ENCODE peak calls at places on chromosomes 6 and 20, in four cellular contexts. O is adrenal gland, Y is tibial artery, P is body of pancreas. E is an unnamed sample.

GRCh38 chr20:35151739-35152138 is 4.6 kb upstream of the EDEM2 start:
- DNase-seq in Y (no peak), O (no peak), P (no peak), E (no peak)

GRCh38 chr20:32536861-32537656 is 48.1 kb downstream of the NOL4L start:
- DNase-seq in O (no peak), P (peak; percentile 88), Y (no peak), E (no peak)

GRCh38 chr6:17202526-17202925 is 78.6 kb upstream of the RBM24 start:
- DNase-seq in P (no peak), Y (no peak), O (no peak), E (no peak)

GRCh38 chr6:20845592-20845991 is 311.3 kb downstream of the CDKAL1 start:
- DNase-seq in O (no peak), Y (no peak), P (no peak), E (no peak)

GRCh38 chr20:37651932-37652331 is 41.9 kb upstream of the CTNNBL1 start:
- DNase-seq in P (peak; percentile 58), Y (no peak), O (no peak), E (no peak)

GRCh38 chr6:136474241-136474640 is 76.0 kb downstream of the MAP7 start:
- DNase-seq in O (no peak), Y (no peak), P (no peak), E (no peak)

GRCh38 chr20:50636601-50637539 is 54.5 kb downstream of the RIPOR3 start:
- DNase-seq in Y (no peak), O (no peak), P (no peak), E (no peak)

GRCh38 chr6:14305629-14306028 is 188.1 kb downstream of the CD83 start:
- DNase-seq in O (no peak), P (no peak), Y (no peak), E (no peak)

GRCh38 chr6:25138024-25138696 is 141.0 kb upstream of the CARMIL1 start:
- DNase-seq in O (peak; percentile 56), P (peak; percentile 30), Y (peak; percentile 75), E (peak; percentile 6)

GRCh38 chr6:51619042-51619799 is 468.2 kb downstream of the PKHD1 start:
- DNase-seq in Y (no peak), P (peak; percentile 82), O (no peak), E (no peak)

GRCh38 chr6:77124604-77125003 is 338.7 kb downstream of the HTR1B start:
- DNase-seq in P (no peak), Y (no peak), O (no peak), E (no peak)

GRCh38 chr6:7974553-7974931 is 64.0 kb upstream of the TXNDC5 start:
- DNase-seq in P (no peak), O (no peak), Y (no peak), E (no peak)

GRCh38 chr20:36144336-36144735 is 10.2 kb upstream of the EPB41L1 start:
- DNase-seq in P (no peak), Y (no peak), O (no peak), E (no peak)

GRCh38 chr6:107386340-107386739 is 73.0 kb downstream of the PDSS2 start:
- DNase-seq in O (no peak), P (no peak), Y (no peak), E (no peak)

GRCh38 chr20:23287366-23288190 is 63.0 kb upstream of the NXT1 start:
- DNase-seq in Y (no peak), P (no peak), O (no peak), E (no peak)

GRCh38 chr6:118207947-118208346 is 300.9 kb downstream of the SLC35F1 start:
- DNase-seq in P (no peak), Y (no peak), O (no peak), E (no peak)

GRCh38 chr6:44269168-44269920 is 906 bp upstream of the TMEM151B start:
- DNase-seq in P (no peak), Y (no peak), O (no peak), E (no peak)

GRCh38 chr6:156996265-156996664 is 219.1 kb downstream of the ARID1B start:
- DNase-seq in O (no peak), Y (no peak), P (no peak), E (no peak)

GRCh38 chr6:170102038-170102437 is 188.8 kb downstream of the DLL1 start:
- DNase-seq in O (peak; percentile 7), P (no peak), Y (no peak), E (no peak)

GRCh38 chr6:28896505-28897392 is 27.0 kb downstream of the TRIM27 start:
- DNase-seq in O (peak; percentile 59), Y (peak; percentile 60), P (peak; percentile 68), E (peak; percentile 41)

GRCh38 chr20:7940341-7940740 is at the start of gene HAO1:
- DNase-seq in P (peak; percentile 8), O (no peak), Y (no peak), E (no peak)

GRCh38 chr20:49450281-49450707 is 32.2 kb downstream of the KCNB1 start:
- DNase-seq in O (no peak), Y (no peak), P (no peak), E (no peak)

GRCh38 chr20:44057698-44058675 is 129.0 kb downstream of the JPH2 start:
- DNase-seq in O (no peak), Y (no peak), P (no peak), E (no peak)

GRCh38 chr6:154382707-154383106 is 26.1 kb upstream of the IPCEF1 start:
- DNase-seq in P (no peak), Y (no peak), O (no peak), E (no peak)

GRCh38 chr6:138833819-138834539 is 38.1 kb downstream of the ECT2L start:
- DNase-seq in Y (no peak), O (no peak), P (peak; percentile 21), E (no peak)

GRCh38 chr6:161813156-161813555 is 539.3 kb upstream of the AGPAT4 start:
- DNase-seq in O (no peak), P (no peak), Y (no peak), E (no peak)

GRCh38 chr20:4925842-4926530 is 75.3 kb downstream of the SLC23A2 start:
- DNase-seq in O (peak; percentile 62), P (peak; percentile 63), Y (peak; percentile 78), E (no peak)

GRCh38 chr6:157258878-157259277 is 64.4 kb downstream of the TMEM242 start:
- DNase-seq in P (no peak), Y (no peak), O (no peak), E (no peak)

GRCh38 chr6:30942338-30943060 is 1.7 kb downstream of the MUCL3 start:
- DNase-seq in P (peak; percentile 82), O (peak; percentile 59), Y (peak; percentile 52), E (no peak)

GRCh38 chr6:149380523-149380922 is 19.5 kb upstream of the SUMO4 start:
- DNase-seq in Y (no peak), P (no peak), O (no peak), E (no peak)

GRCh38 chr6:159724778-159725177 is 2.5 kb upstream of the WTAP start:
- DNase-seq in Y (no peak), P (no peak), O (no peak), E (no peak)

GRCh38 chr6:8219352-8219943 is 117.1 kb upstream of the EEF1E1 start:
- DNase-seq in O (peak; percentile 50), Y (peak; percentile 31), P (peak; percentile 47), E (no peak)

GRCh38 chr6:45677381-45677992 is 299.8 kb upstream of the SUPT3H start:
- DNase-seq in P (peak; percentile 10), O (no peak), Y (peak; percentile 47), E (no peak)

GRCh38 chr20:64169089-64169560 is 4.9 kb downstream of the MYT1 start:
- DNase-seq in Y (no peak), O (no peak), P (no peak), E (no peak)

DNA sequence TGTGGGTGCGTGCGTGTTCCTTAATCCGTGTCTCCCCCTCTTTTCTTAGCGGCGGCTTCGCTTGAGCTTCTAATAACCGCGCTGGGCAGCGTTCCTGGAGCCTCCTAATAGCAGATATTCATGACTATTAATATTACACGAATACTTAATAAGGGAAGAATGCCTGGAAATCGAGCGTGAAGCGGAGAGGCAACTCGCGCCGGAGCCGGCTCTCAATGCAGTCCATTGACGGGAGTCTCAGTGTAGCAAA is 3.0 kb downstream of the TFAP2A start:
- DNase-seq in O (no peak), P (peak; percentile 39), Y (no peak), E (no peak)
- H3K27ac ChIP-seq in O (no peak overlapping the region), P (no peak overlapping the region), Y (peak overlapping the region; percentile 89), E (no peak overlapping the region)

GRCh38 chr6:128504003-128504654 is 16.3 kb downstream of the PTPRK start:
- DNase-seq in Y (no peak), P (no peak), O (no peak), E (no peak)
- H3K27ac ChIP-seq in Y (no peak overlapping the region), P (peak overlapping the region; percentile 48), O (no peak overlapping the region), E (no peak overlapping the region)

GRCh38 chr6:35411066-35411465 is 41.1 kb upstream of the FANCE start:
- DNase-seq in P (no peak), O (no peak), Y (no peak), E (no peak)

GRCh38 chr6:35406666-35407065 is 45.5 kb upstream of the FANCE start:
- DNase-seq in Y (no peak), P (no peak), O (no peak), E (no peak)

GRCh38 chr6:35407086-35407485 is 45.1 kb upstream of the FANCE start:
- DNase-seq in O (no peak), Y (no peak), P (no peak), E (no peak)

GRCh38 chr6:35412102-35412501 is 40.0 kb upstream of the FANCE start:
- DNase-seq in P (no peak), O (no peak), Y (no peak), E (no peak)

DNA sequence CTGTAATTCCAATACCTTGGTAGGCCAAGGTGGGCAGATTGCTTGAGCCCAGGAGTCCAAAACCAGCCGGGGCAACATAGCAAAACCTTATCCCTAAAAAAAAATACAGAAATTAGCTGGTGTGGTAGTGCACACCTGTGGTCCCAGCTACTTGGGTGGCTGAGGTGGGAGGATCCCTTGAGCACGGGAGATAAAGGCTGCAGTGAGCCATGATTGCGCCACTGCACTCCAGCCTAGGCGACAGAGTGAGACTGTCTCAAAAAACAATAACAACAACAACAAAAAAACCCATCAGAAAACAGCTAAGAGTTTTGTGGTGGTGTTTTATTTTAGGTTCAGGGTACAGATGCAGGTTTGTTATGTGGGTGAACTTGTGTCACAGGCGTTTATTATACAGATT is 42.9 kb upstream of the FANCE start:
- DNase-seq in Y (no peak), O (no peak), P (no peak), E (no peak)
- H3K27ac ChIP-seq in Y (no peak overlapping the region), O (no peak overlapping the region), P (no peak overlapping the region), E (no peak overlapping the region)

GRCh38 chr6:10695086-10695657 is 400 bp downstream of the PAK1IP1 start:
- DNase-seq in P (no peak), Y (no peak), O (no peak), E (no peak)

GRCh38 chr6:10690651-10691445 is 3.6 kb downstream of the C6orf52 start:
- DNase-seq in P (no peak), O (no peak), Y (no peak), E (no peak)

GRCh38 chr6:10694302-10695085 is at the start of the genes C6orf52 and PAK1IP1:
- DNase-seq in P (peak; percentile 94), O (peak; percentile 89), Y (peak; percentile 93), E (peak; percentile 86)

GRCh38 chr6:10696655-10697054 is 1.9 kb downstream of the PAK1IP1 start:
- DNase-seq in Y (no peak), P (no peak), O (no peak), E (no peak)

DNA sequence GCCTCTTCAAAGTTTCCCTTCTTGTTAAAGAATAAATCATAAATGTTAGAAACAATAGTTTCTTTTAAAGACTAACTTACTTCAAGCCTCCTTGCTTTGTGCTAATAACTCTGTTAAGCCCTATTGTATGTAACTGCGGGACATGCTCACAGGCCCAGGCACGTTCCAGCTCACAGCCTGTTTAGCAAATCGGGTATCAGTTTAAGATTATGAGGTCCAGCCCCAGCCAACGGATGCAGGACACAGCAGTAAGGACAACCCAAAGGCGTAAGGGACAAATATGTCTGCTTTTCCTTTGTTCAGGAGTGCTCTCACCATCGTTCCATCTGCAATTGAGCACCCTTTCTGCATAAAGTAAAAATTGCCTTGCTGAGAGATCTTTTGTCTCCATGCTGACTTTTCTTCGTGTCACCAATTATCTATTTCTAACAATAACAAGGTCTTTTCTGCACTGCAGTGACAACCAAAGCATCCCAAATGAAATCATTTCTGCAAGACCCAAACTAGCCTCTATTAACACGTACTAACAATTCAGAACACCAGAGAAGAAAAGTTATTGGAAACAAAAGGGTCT is 1.4 kb downstream of the C6orf52 start:
- DNase-seq in O (no peak), Y (no peak), P (no peak), E (no peak)
- H3K27ac ChIP-seq in O (no peak overlapping the region), Y (no peak overlapping the region), P (no peak overlapping the region), E (no peak overlapping the region)

E was measured in caudate nucleus.